ENCODE peak calls at places on chromosome 3, in four cellular contexts. Z is astrocyte of the cerebellum, R is cardiac muscle cell, K is BE2C. U is an unnamed sample.
A peak's percentile ranks its signal among the peaks of the same experiment; 100 is the strongest.

GRCh38 chr3:195001961-195002861 is 268.7 kb downstream of the XXYLT1 start:
- DNase-seq in R (peak; percentile 52), Z (no peak), K (peak; percentile 73), U (peak; percentile 41)

GRCh38 chr3:17431004-17431403 is 311.4 kb downstream of the TBC1D5 start:
- DNase-seq in K (no peak), Z (no peak), R (peak; percentile 61), U (no peak)

GRCh38 chr3:12158387-12159226 is at the start of gene TIMP4:
- DNase-seq in Z (no peak), R (peak; percentile 76), K (no peak), U (peak; percentile 82)

GRCh38 chr3:122397136-122397645 is 13.2 kb downstream of the FAM162A start:
- DNase-seq in R (peak; percentile 57), K (no peak), Z (no peak), U (no peak)

GRCh38 chr3:67719333-67719732 is 64.9 kb upstream of the SUCLG2 start:
- DNase-seq in R (no peak), Z (no peak), K (no peak), U (no peak)

GRCh38 chr3:141851411-141851810 is 25.0 kb upstream of the ATP1B3 start:
- DNase-seq in R (no peak), Z (no peak), K (no peak), U (no peak)

GRCh38 chr3:58556761-58557181 is 19.8 kb upstream of the ACOX2 start:
- DNase-seq in R (no peak), K (no peak), Z (no peak), U (no peak)

GRCh38 chr3:122621112-122621511 is 43.7 kb downstream of the PARP15 start:
- DNase-seq in K (no peak), R (no peak), Z (no peak), U (no peak)

GRCh38 chr3:122681294-122682015 is 816 bp downstream of the PARP14 start:
- DNase-seq in R (no peak), Z (no peak), K (no peak), U (peak; percentile 49)

GRCh38 chr3:61947456-61947855 is 386.1 kb downstream of the PTPRG start:
- DNase-seq in K (no peak), Z (no peak), R (peak; percentile 30), U (peak; percentile 29)

GRCh38 chr3:115788921-115789470 is 165.7 kb downstream of the GAP43 start:
- DNase-seq in R (peak; percentile 69), Z (peak; percentile 89), K (no peak), U (no peak)

GRCh38 chr3:105094588-105094987 is 272.1 kb upstream of the ALCAM start:
- DNase-seq in K (no peak), Z (no peak), R (no peak), U (no peak)

GRCh38 chr3:70184105-70184504 is 128.3 kb downstream of the MDFIC2 start:
- DNase-seq in K (no peak), Z (no peak), R (no peak), U (no peak)

GRCh38 chr3:151584603-151585002 is 123.7 kb upstream of the IGSF10 start:
- DNase-seq in Z (no peak), K (no peak), R (no peak), U (no peak)

GRCh38 chr3:13709706-13710105 is 160.8 kb downstream of the FBLN2 start:
- DNase-seq in K (no peak), Z (no peak), R (no peak), U (no peak)

GRCh38 chr3:133891662-133892389 is 3.9 kb downstream of the RAB6B start:
- DNase-seq in K (no peak), R (no peak), Z (no peak), U (no peak)

DNA sequence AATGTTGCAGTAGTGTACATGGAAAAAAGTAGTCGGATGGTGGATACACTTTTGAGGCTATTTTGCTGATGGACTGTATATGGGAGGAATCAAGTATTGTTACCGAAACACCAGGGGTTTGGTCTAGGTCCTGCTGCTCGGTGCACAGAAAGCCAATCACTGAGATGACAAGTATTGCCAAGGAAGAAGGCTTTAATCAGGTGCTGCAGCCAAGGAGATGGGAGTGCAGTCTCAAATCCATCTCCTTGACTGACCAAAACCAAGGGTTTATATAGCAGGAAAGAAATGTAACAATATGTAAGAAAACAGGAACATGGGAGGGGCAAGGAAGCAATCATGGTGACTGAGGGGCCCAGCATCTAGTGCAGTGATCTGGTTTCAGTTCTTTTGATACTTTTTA is 2.8 kb upstream of the ACVR2B start:
- DNase-seq in Z (no peak), K (no peak), R (no peak), U (no peak)
- H3K4me3 ChIP-seq in Z (no peak overlapping the region), K (no peak overlapping the region), R (no peak overlapping the region), U (no peak overlapping the region)

DNA sequence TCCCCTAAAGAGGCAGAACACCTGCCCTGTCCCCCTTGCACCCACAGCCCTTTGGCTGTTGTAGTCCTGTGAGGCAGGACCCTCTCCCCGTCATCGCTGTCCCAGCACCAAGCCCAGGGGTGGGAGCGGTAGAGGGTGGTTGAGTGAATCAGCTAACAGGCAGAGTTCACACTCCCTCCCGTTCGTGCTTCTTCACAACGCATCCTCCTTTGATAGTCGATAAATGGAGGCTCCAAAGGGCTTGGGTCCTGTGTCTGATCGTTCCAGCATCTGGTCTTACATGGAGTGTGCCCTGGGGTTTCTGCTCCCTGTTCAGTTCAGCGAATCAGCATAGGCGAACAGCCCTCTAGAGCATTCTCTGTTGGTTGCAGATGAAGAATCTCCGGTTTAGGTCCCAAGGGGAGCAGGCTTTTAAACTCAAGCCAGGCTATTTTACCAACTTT is 820 bp upstream of the HMCES start:
- DNase-seq in K (peak; percentile 48), Z (no peak), R (peak; percentile 34), U (no peak)
- H3K4me3 ChIP-seq in K (peak overlapping the region; percentile 94), Z (no peak overlapping the region), R (no peak overlapping the region), U (peak overlapping the region; percentile 75)

DNA sequence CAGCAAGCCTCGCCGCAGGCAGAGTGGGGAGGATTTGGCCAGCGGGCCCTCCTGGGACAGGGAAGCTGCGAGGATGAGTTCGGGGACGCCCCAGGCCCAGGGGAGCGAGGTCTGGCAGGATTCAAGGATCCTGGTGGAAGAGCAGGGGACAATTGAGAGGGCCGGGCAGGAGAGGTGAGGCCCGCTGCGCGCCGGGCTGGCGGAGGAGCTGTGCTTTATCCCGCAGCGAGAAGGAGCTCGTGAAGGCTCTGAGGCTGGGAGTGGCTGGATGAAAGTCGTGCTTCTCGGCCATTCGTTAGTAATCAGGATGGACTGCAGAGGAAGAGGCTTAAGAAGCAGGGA is 3.6 kb downstream of the SLC51A start:
- DNase-seq in K (no peak), R (no peak), Z (no peak), U (no peak)
- H3K4me3 ChIP-seq in K (no peak overlapping the region), R (no peak overlapping the region), Z (no peak overlapping the region), U (no peak overlapping the region)

GRCh38 chr3:188577539-188577938 is 423.6 kb downstream of the LPP start:
- DNase-seq in K (no peak), R (no peak), Z (no peak), U (no peak)

GRCh38 chr3:188575501-188575900 is 421.5 kb downstream of the LPP start:
- DNase-seq in K (no peak), Z (no peak), R (no peak), U (no peak)

GRCh38 chr3:188581365-188581764 is 427.4 kb downstream of the LPP start:
- DNase-seq in Z (no peak), K (no peak), R (no peak), U (no peak)

GRCh38 chr3:188581791-188582190 is 427.8 kb downstream of the LPP start:
- DNase-seq in K (no peak), Z (no peak), R (no peak), U (no peak)

GRCh38 chr3:188578579-188579363 is 424.8 kb downstream of the LPP start:
- DNase-seq in R (peak; percentile 94), K (peak; percentile 21), Z (peak; percentile 89), U (peak; percentile 84)
- H3K4me3 ChIP-seq in R (no peak overlapping the region), K (no peak overlapping the region), Z (no peak overlapping the region), U (no peak overlapping the region)

U was measured in right cardiac atrium.